ENCODE peak calls at places on chromosomes 13 and 19, in four cellular contexts. P, D, R and A are unnamed samples.

GRCh38 chr13:52600666-52601065 is 41.6 kb upstream of the HNRNPA1L2 start:
- DNase-seq in R (no peak), D (no peak), P (no peak), A (no peak)

GRCh38 chr13:73625562-73626339 is 508.5 kb downstream of the KLF12 start:
- DNase-seq in P (no peak), D (no peak), R (no peak), A (no peak)

GRCh38 chr13:25902946-25903345 is 148.9 kb downstream of the SHISA2 start:
- DNase-seq in D (no peak), P (no peak), R (no peak), A (no peak)

GRCh38 chr19:4061683-4062575 is 4.8 kb downstream of the ZBTB7A start:
- DNase-seq in P (peak), R (no peak), D (no peak), A (no peak)

GRCh38 chr13:108561152-108561551 is 68.3 kb upstream of the MYO16 start:
- DNase-seq in P (no peak), D (no peak), R (no peak), A (no peak)

GRCh38 chr13:113641426-113641825 is 16.6 kb downstream of the ATP4B start:
- DNase-seq in D (no peak), R (no peak), P (no peak), A (no peak)

GRCh38 chr19:5434351-5434917 is 20.8 kb upstream of the ZNRF4 start:
- DNase-seq in P (no peak), R (no peak), D (peak), A (no peak)

GRCh38 chr19:14507704-14508246 is 10.4 kb downstream of the DNAJB1 start:
- DNase-seq in D (no peak), R (no peak), P (no peak), A (peak)

GRCh38 chr19:55536951-55537740 is at the start of gene SBK2:
- DNase-seq in D (peak), P (peak), R (peak), A (no peak)

GRCh38 chr13:112456138-112457056 is 80.2 kb downstream of the SPACA7 start:
- DNase-seq in D (no peak), R (peak), P (peak), A (no peak)

GRCh38 chr13:32142956-32143375 is 111.4 kb downstream of the FRY start:
- DNase-seq in P (peak), D (peak), R (no peak), A (peak)

GRCh38 chr13:20873348-20873747 is 29.2 kb downstream of the XPO4 start:
- DNase-seq in R (no peak), P (no peak), D (peak), A (peak)

GRCh38 chr19:18415177-18415867 is 3.9 kb upstream of the SSBP4 start:
- DNase-seq in P (peak), D (no peak), R (no peak), A (peak)

GRCh38 chr13:100019780-100020356 is 38.3 kb downstream of the ZIC2 start:
- DNase-seq in D (no peak), R (peak), P (peak), A (no peak)

GRCh38 chr13:110415669-110416068 is 108.6 kb downstream of the COL4A2 start:
- DNase-seq in D (peak), R (no peak), P (peak), A (peak)

GRCh38 chr13:95643471-95643813 is 1.1 kb downstream of the DZIP1 start:
- DNase-seq in P (peak), R (no peak), D (peak), A (peak)

GRCh38 chr13:60111726-60112125 is 52.0 kb downstream of the DIAPH3 start:
- DNase-seq in R (no peak), P (no peak), D (no peak), A (peak)

GRCh38 chr13:59931621-59932020 is 232.1 kb downstream of the DIAPH3 start:
- DNase-seq in P (no peak), R (no peak), D (no peak), A (peak)

GRCh38 chr13:88601949-88602348 is 930.8 kb downstream of the SLITRK5 start:
- DNase-seq in D (no peak), R (no peak), P (no peak), A (no peak)
- H2BK120ac ChIP-seq in D (no peak), R (no peak), P (no peak), A (no peak)

GRCh38 chr13:34409496-34410163 is 532.4 kb upstream of the NBEA start:
- DNase-seq in P (no peak), D (no peak), R (no peak), A (no peak)
- H3K56ac ChIP-seq in P (no peak), D (no peak), R (no peak), A (no peak)

DNA sequence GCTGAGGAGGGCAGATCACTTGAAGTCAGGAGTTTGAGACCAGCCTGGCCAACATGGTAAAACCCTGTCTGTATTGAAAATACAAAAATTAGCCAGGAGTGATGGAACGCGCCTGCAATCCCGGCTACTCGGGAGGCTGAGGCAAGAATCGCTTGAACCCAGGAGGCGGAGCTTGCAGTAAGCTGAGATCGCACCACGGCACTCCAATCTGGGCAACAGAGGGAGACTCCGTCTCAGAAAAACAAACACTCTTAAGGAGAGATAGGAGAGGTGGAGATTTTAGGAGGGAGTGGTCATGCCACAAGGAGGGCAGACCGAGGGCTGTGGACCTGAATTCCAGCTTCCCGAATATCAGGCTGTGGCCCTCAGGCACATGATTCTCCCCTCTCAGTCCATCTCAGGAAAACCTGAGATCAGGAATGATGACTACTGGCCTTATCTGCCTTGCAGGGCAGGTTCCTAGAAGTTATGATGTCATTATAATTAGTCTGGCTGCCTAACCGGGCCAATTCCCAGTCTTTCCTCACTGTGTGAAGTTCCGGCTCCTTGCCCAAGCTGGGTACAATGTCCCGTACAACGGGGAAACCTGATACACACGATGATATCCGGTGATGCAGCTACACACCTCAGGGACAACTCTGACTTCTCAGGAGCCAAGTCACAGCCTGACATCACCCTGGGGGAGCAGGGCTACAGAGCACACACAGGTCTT is 2.5 kb downstream of the SLC35E1 start:
- DNase-seq in R (no peak), D (peak), P (no peak), A (no peak)
- H2BK120ac ChIP-seq in R (no peak), D (no peak), P (no peak), A (no peak)

DNA sequence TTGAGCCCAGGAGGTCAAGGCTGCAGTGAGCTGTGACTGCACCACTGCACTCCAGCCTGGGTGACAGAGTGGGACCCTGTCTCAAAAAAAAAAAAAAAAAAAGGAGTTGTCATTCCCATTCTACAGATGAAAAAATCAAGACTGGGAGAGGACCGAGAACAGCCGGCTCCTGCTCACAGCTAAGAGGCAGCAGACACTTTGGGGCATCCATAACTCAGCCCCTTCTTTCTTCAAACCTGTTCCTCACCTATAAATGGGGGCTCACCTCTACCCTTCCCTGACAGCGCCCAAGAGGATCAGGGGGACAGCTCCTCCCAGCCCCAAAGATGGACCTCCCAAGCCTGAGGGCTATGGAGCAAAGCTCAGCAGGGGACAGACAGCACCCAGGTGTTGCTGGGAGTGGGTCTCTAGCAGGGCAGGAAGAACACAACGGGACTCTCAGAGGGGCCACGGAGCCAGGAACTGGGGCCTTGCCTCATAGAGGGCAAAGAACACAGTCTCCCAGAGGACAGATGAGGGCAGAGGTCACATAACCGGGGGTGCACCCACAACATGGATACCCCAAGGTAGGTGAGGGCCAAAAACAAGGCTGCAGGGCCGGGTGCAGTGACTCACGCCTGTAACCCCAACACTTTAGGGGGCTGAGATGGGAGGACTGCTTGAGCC is 3.4 kb upstream of the KLF16 start:
- DNase-seq in R (no peak), D (no peak), P (no peak), A (no peak)
- H3K56ac ChIP-seq in R (no peak), D (no peak), P (no peak), A (no peak)

GRCh38 chr19:10334340-10335148 is 1.2 kb upstream of the RAVER1 start:
- DNase-seq in R (peak), D (peak), P (peak), A (peak)
- H2BK120ac ChIP-seq in R (no peak), D (no peak), P (no peak), A (no peak)

GRCh38 chr19:15998166-15998565 is 49.4 kb downstream of the OR10H4 start:
- DNase-seq in R (no peak), D (no peak), P (no peak), A (no peak)
- H3K56ac ChIP-seq in R (no peak), D (no peak), P (no peak), A (no peak)

DNA sequence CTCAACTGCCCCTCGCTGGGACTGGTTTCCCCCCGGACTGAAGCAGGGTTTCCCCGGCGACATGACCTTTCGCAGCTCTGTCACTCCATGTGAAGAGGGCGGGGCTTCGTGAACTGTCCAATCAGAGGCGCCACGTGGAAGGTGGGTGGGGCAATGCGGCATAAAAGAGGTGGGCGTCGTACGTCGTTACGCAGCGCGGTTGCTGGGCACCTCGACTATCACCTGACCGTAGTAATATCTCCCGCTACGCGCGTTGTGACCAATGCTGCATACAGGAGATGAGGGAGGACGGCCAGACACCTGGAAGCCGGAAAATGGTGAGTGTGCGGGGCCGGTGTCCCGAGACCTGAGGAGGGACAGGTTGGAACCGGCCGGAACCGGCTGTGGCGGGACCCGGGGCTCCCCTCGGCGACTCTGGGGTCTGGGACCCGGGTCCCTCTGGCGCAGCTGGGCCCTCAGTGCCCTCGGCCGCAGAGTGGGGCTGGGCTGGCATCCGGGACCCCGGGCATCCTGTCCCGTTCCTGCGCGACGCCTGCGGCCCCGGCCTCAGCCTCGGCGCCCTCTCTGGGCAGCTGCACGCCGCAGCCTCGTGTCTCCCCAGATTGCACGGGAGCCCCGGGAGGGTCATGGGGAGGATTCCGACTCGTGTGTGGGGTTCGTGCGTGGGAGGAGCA is 32.1 kb downstream of the ZNF136 start:
- DNase-seq in R (no peak), D (peak), P (no peak), A (peak)
- H2BK120ac ChIP-seq in R (no peak), D (no peak), P (no peak), A (no peak)

GRCh38 chr13:101757446-101758039 is 305.1 kb downstream of the ITGBL1 start:
- DNase-seq in D (peak), P (no peak), R (no peak), A (peak)
- H3K56ac ChIP-seq in D (no peak), P (no peak), R (no peak), A (no peak)

GRCh38 chr19:1871630-1872029 is 8.3 kb upstream of the KLF16 start:
- DNase-seq in D (no peak), P (peak), R (no peak), A (no peak)

GRCh38 chr19:1872807-1873523 is 9.6 kb upstream of the KLF16 start:
- DNase-seq in R (no peak), P (no peak), D (no peak), A (no peak)

GRCh38 chr19:1874554-1875185 is 10.6 kb downstream of the ABHD17A start:
- DNase-seq in P (no peak), R (no peak), D (no peak), A (no peak)

GRCh38 chr19:1873524-1874473 is 10.4 kb upstream of the KLF16 start:
- DNase-seq in D (no peak), R (no peak), P (peak), A (no peak)

GRCh38 chr19:1875646-1876493 is 9.4 kb downstream of the ABHD17A start:
- DNase-seq in P (peak), R (peak), D (peak), A (peak)
- H2BK120ac ChIP-seq in P (no peak), R (no peak), D (no peak), A (no peak)